ENCODE peak calls at places on chromosomes 5 and 9, in eight cellular contexts. O is A549, A is stomach, Z is erythroblast, R is ovary, X is esophagus squamous epithelium, L is body of pancreas, M is adrenal gland. T is an unnamed sample.

GRCh38 chr5:114237766-114238165 is 124.1 kb upstream of the KCNN2 start:
- DNase-seq in O (peak; percentile 2), A (no peak), Z (no peak), R (no peak), X (no peak), L (no peak), M (no peak), T (no peak)

GRCh38 chr5:108753331-108753730 is 5.6 kb downstream of the FER start:
- DNase-seq in O (no peak), A (no peak), Z (no peak), R (no peak), X (no peak), L (no peak), M (no peak), T (no peak)

GRCh38 chr5:148970876-148971275 is 92.0 kb downstream of the SH3TC2 start:
- DNase-seq in O (no peak), A (no peak), Z (no peak), R (no peak), X (no peak), L (no peak), M (no peak), T (no peak)

GRCh38 chr5:89241186-89241585 is 358.2 kb upstream of the MEF2C start:
- DNase-seq in O (no peak), A (no peak), Z (no peak), R (no peak), X (no peak), L (no peak), M (no peak), T (no peak)

GRCh38 chr9:100117316-100117715 is 18.3 kb downstream of the INVS start:
- DNase-seq in O (no peak), A (no peak), Z (no peak), R (no peak), X (no peak), L (no peak), M (no peak), T (no peak)

GRCh38 chr9:125110464-125110863 is 32.9 kb downstream of the SCAI start:
- DNase-seq in O (no peak), A (no peak), Z (no peak), R (no peak), X (no peak), L (no peak), M (no peak), T (no peak)

GRCh38 chr9:129412814-129413536 is 207.9 kb downstream of the C9orf50 start:
- DNase-seq in O (peak; percentile 73), A (peak; percentile 67), Z (peak; percentile 57), R (peak; percentile 80), X (no peak), L (peak; percentile 71), M (peak; percentile 88), T (peak; percentile 84)

GRCh38 chr5:153623906-153624765 is 133.7 kb downstream of the GRIA1 start:
- DNase-seq in O (no peak), A (no peak), Z (peak; percentile 4), R (no peak), X (no peak), L (no peak), M (no peak), T (no peak)

GRCh38 chr9:79254900-79255651 is 316.7 kb upstream of the TLE4 start:
- DNase-seq in O (peak; percentile 29), A (no peak), Z (peak; percentile 6), R (no peak), X (no peak), L (no peak), M (no peak), T (no peak)

GRCh38 chr9:100396769-100397168 is 30.2 kb upstream of the MSANTD3 start:
- DNase-seq in O (no peak), A (no peak), Z (no peak), R (no peak), X (no peak), L (no peak), M (no peak), T (no peak)

GRCh38 chr9:87748895-87749294 is 23.0 kb downstream of the CTSL start:
- DNase-seq in O (no peak), A (no peak), Z (no peak), R (no peak), X (no peak), L (no peak), M (no peak), T (no peak)

GRCh38 chr5:56003633-56004032 is 8.9 kb upstream of the IL6ST start:
- DNase-seq in O (no peak), A (no peak), Z (no peak), R (no peak), X (no peak), L (peak; percentile 49), M (no peak), T (no peak)

GRCh38 chr9:89597711-89598707 is 6.8 kb upstream of the GADD45G start:
- DNase-seq in O (peak; percentile 66), A (peak; percentile 64), Z (peak; percentile 77), R (peak; percentile 55), X (no peak), L (peak; percentile 66), M (peak; percentile 88), T (peak; percentile 61)

GRCh38 chr5:179553875-179554274 is 3.5 kb downstream of the RUFY1 start:
- DNase-seq in O (peak; percentile 19), A (no peak), Z (no peak), R (no peak), X (no peak), L (no peak), M (peak; percentile 78), T (no peak)

GRCh38 chr9:83706703-83707517 is 848 bp downstream of the UBQLN1 start:
- DNase-seq in O (peak; percentile 28), A (peak; percentile 34), Z (peak; percentile 82), R (no peak), X (no peak), L (peak; percentile 32), M (peak; percentile 70), T (peak; percentile 22)

GRCh38 chr9:90274725-90275124 is 367.9 kb downstream of the DIRAS2 start:
- DNase-seq in O (no peak), A (no peak), Z (no peak), R (no peak), X (no peak), L (no peak), M (no peak), T (no peak)

GRCh38 chr5:59992206-59992605 is 98.7 kb upstream of the PDE4D start:
- DNase-seq in O (no peak), A (no peak), Z (no peak), R (no peak), X (no peak), L (no peak), M (no peak), T (no peak)

GRCh38 chr9:82939451-82939850 is 123.5 kb downstream of the RASEF start:
- DNase-seq in O (peak; percentile 59), A (peak; percentile 67), Z (no peak), R (no peak), X (no peak), L (peak; percentile 74), M (no peak), T (no peak)

GRCh38 chr5:103473725-103474124 is 88.9 kb downstream of the NUDT12 start:
- DNase-seq in O (no peak), A (no peak), Z (no peak), R (no peak), X (no peak), L (no peak), M (no peak), T (no peak)

GRCh38 chr5:59275537-59276276 is 617.8 kb downstream of the PDE4D start:
- DNase-seq in O (peak; percentile 91), A (peak; percentile 44), Z (peak; percentile 47), R (peak; percentile 12), X (no peak), L (peak; percentile 55), M (no peak), T (peak; percentile 62)

GRCh38 chr9:134455951-134456739 is 129.9 kb downstream of the RXRA start:
- DNase-seq in O (peak; percentile 64), A (peak; percentile 61), Z (peak; percentile 35), R (peak; percentile 84), X (peak; percentile 40), L (peak; percentile 69), M (peak; percentile 89), T (peak; percentile 92)
- TF ChIP-seq POLR2A in O (no peak), A (no peak), Z (no peak), R (no peak), X (no peak), L (no peak), M (no peak), T (peak; percentile 68)

GRCh38 chr9:68975644-68976043 is 38.3 kb downstream of the PRKACG start:
- DNase-seq in O (no peak), A (no peak), Z (peak; percentile 59), R (no peak), X (no peak), L (no peak), M (no peak), T (no peak)
- TF ChIP-seq POLR2A in O (no peak), A (no peak), Z (peak; percentile 68), R (no peak), X (no peak), L (peak; percentile 16), M (no peak), T (no peak)

DNA sequence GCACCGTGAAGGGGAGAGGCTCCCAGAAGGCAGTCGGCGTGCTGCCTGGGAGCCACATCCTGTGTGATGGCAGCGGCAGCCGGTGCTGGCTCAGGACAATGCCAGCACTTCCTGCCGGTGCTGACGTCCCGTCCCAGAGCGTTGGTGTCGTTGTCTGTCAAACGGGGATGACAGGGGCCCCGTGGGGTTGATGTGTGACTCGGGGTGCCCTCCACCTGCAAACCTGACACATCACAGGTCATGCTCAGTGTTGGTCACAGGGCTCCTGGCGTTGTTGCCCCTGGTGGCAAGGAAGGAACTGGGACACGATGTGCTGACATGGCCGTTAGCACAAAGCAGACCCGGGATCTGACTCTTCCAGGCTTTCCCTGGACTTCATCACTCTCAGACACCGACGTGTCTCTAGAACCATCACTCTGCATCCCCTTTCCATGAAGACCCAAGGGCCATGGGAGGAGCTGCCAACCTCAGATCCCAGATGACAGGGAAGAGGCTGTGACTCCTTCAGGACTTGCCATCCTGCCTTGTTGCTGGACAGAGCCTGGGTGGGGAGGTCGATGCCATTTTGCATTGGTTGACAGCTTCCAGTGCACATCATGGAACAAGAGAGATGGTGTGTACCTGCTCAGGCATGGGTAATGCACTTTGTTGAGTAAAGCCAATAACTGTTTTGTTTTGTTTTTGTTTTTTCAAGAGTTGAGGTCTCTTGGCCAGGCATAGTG is 21.5 kb downstream of the PLPP7 start:
- DNase-seq in O (peak; percentile 25), A (peak; percentile 40), Z (no peak), R (no peak), X (no peak), L (no peak), M (peak; percentile 55), T (no peak)
- TF ChIP-seq POLR2A in O (no peak), A (no peak), Z (no peak), R (no peak), X (no peak), L (no peak), M (no peak), T (no peak)

DNA sequence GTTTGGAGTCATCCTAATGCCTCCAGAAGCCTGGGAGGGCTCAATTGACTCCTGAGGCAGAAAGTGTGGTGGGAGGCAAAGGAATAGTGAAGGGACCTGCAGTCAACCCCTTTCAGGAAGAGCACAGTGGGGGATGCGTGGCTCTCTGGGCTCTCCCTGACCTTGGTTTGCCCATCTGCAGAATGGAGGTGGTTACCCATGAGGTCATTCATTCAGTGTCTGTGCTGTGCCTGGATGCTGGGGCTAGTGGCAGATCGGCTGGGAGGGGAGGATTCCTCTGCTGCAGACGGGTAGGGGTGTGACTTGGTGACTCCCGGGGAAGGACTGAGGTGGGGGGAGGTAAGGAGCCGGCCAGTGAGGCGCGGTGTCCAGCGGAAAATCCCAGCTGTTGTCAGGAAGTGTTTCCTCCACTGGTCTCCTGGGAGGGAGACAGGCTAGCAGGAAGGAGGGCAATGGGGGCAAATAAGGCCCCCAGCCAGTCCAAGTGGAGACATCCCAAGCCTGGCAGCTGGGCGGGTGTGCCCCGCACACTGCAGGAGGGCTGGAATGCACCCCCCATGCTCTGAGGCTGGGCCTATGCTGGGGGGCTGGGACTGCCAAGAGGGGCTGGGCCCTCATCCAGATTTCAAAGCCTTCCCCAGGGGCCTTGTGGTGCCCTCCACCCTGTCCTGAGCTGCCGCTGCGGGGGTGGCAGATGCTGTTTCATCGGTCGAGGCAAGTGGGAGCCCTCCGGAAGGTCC is 10.9 kb downstream of the CXXC5 start:
- DNase-seq in O (peak; percentile 70), A (peak; percentile 57), Z (peak; percentile 47), R (no peak), X (no peak), L (peak; percentile 62), M (peak; percentile 88), T (peak; percentile 63)
- TF ChIP-seq POLR2A in O (no peak), A (no peak), Z (no peak), R (no peak), X (no peak), L (peak; percentile 15), M (no peak), T (no peak)

T was measured in uterus.